ENCODE peak calls at places on chromosomes 11 and 22, in four cellular contexts. One of them, this sample, is unnamed.

GRCh38 chr11:895331-896223 is 15.0 kb downstream of the CHID1 start:
- ATAC-seq in pancreas: no peak
- ATAC-seq in right lobe of liver: no peak
- ATAC-seq in upper lobe of left lung: no peak
- ATAC-seq in this sample: no peak

GRCh38 chr11:12160680-12161079 is 50.3 kb downstream of the MICAL2 start:
- ATAC-seq in pancreas: no peak
- ATAC-seq in right lobe of liver: no peak
- ATAC-seq in upper lobe of left lung: no peak
- ATAC-seq in this sample: no peak

GRCh38 chr22:24302591-24302990 is 32.0 kb downstream of the SPECC1L start:
- ATAC-seq in pancreas: peak; percentile 70
- ATAC-seq in right lobe of liver: peak; percentile 72
- ATAC-seq in upper lobe of left lung: no peak
- ATAC-seq in this sample: no peak

GRCh38 chr11:96279421-96280290 is 63.3 kb downstream of the MAML2 start:
- ATAC-seq in pancreas: no peak
- ATAC-seq in right lobe of liver: no peak
- ATAC-seq in upper lobe of left lung: no peak
- ATAC-seq in this sample: no peak

GRCh38 chr11:115706735-115707134 is 202.5 kb upstream of the CADM1 start:
- ATAC-seq in pancreas: peak; percentile 62
- ATAC-seq in right lobe of liver: peak; percentile 63
- ATAC-seq in upper lobe of left lung: peak; percentile 54
- ATAC-seq in this sample: no peak

GRCh38 chr22:42294034-42294985 is 23.9 kb upstream of the TCF20 start:
- ATAC-seq in pancreas: peak; percentile 87
- ATAC-seq in right lobe of liver: peak; percentile 81
- ATAC-seq in upper lobe of left lung: no peak
- ATAC-seq in this sample: no peak

GRCh38 chr22:42623301-42623751 is 8.6 kb upstream of the POLDIP3 start:
- ATAC-seq in pancreas: no peak
- ATAC-seq in right lobe of liver: no peak
- ATAC-seq in upper lobe of left lung: no peak
- ATAC-seq in this sample: no peak

GRCh38 chr11:134266440-134266839 is 9.7 kb upstream of the GLB1L3 start:
- ATAC-seq in pancreas: no peak
- ATAC-seq in right lobe of liver: no peak
- ATAC-seq in upper lobe of left lung: peak; percentile 35
- ATAC-seq in this sample: no peak

GRCh38 chr11:118660646-118661424 is 18.6 kb downstream of the TREH start:
- ATAC-seq in pancreas: no peak
- ATAC-seq in right lobe of liver: no peak
- ATAC-seq in upper lobe of left lung: no peak
- ATAC-seq in this sample: no peak

GRCh38 chr11:94826415-94826814 is 58.3 kb downstream of the AMOTL1 start:
- ATAC-seq in pancreas: no peak
- ATAC-seq in right lobe of liver: no peak
- ATAC-seq in upper lobe of left lung: no peak
- ATAC-seq in this sample: no peak

GRCh38 chr11:2691991-2692841 is 7.6 kb downstream of the KCNQ1OT1 start:
- ATAC-seq in pancreas: peak; percentile 57
- ATAC-seq in right lobe of liver: peak; percentile 68
- ATAC-seq in upper lobe of left lung: peak; percentile 30
- ATAC-seq in this sample: no peak
- TF ChIP-seq CTCF in pancreas: no peak
- TF ChIP-seq CTCF in right lobe of liver: peak; percentile 45
- TF ChIP-seq CTCF in upper lobe of left lung: peak; percentile 46
- TF ChIP-seq CTCF in this sample: no peak

DNA sequence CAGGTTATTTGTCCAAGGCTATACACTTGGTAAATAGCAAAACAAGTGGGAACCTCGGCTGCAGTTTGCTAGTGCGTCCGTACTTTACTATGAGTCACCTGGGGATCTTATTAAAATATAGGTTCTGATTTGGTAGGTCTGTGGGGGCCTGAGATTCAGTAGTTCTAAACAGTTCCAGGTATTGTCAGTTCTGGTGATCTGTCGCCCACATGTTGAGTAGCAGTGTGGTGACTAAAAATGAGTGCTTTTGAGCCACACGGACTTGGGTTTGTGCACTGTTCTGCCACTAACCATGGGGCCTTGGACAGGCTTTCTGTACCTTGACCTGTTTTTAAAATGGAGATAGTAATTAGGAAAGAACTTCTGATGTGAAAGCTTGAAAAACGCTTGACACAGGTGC is 15.7 kb downstream of the FBXO7 start:
- ATAC-seq in pancreas: no peak
- ATAC-seq in right lobe of liver: no peak
- ATAC-seq in upper lobe of left lung: no peak
- ATAC-seq in this sample: no peak
- H3K4me3 ChIP-seq in pancreas: no peak overlapping the region
- H3K4me3 ChIP-seq in right lobe of liver: no peak overlapping the region
- H3K4me3 ChIP-seq in upper lobe of left lung: no peak overlapping the region
- H3K4me3 ChIP-seq in this sample: no peak overlapping the region

GRCh38 chr22:29320546-29320945 is 5.0 kb upstream of the RASL10A start:
- ATAC-seq in pancreas: no peak
- ATAC-seq in right lobe of liver: no peak
- ATAC-seq in upper lobe of left lung: no peak
- ATAC-seq in this sample: no peak
- TF ChIP-seq CTCF in pancreas: no peak
- TF ChIP-seq CTCF in right lobe of liver: no peak
- TF ChIP-seq CTCF in upper lobe of left lung: no peak
- TF ChIP-seq CTCF in this sample: no peak

GRCh38 chr22:45966892-45967365 is 10.0 kb downstream of the WNT7B start:
- ATAC-seq in pancreas: no peak
- ATAC-seq in right lobe of liver: no peak
- ATAC-seq in upper lobe of left lung: no peak
- ATAC-seq in this sample: no peak

GRCh38 chr22:45969414-45969799 is 7.6 kb downstream of the WNT7B start:
- ATAC-seq in pancreas: no peak
- ATAC-seq in right lobe of liver: no peak
- ATAC-seq in upper lobe of left lung: no peak
- ATAC-seq in this sample: no peak

GRCh38 chr22:45968003-45968650 is 8.8 kb downstream of the WNT7B start:
- ATAC-seq in pancreas: no peak
- ATAC-seq in right lobe of liver: no peak
- ATAC-seq in upper lobe of left lung: no peak
- ATAC-seq in this sample: no peak

GRCh38 chr22:45969801-45970464 is 7.0 kb downstream of the WNT7B start:
- ATAC-seq in pancreas: no peak
- ATAC-seq in right lobe of liver: no peak
- ATAC-seq in upper lobe of left lung: no peak
- ATAC-seq in this sample: no peak

DNA sequence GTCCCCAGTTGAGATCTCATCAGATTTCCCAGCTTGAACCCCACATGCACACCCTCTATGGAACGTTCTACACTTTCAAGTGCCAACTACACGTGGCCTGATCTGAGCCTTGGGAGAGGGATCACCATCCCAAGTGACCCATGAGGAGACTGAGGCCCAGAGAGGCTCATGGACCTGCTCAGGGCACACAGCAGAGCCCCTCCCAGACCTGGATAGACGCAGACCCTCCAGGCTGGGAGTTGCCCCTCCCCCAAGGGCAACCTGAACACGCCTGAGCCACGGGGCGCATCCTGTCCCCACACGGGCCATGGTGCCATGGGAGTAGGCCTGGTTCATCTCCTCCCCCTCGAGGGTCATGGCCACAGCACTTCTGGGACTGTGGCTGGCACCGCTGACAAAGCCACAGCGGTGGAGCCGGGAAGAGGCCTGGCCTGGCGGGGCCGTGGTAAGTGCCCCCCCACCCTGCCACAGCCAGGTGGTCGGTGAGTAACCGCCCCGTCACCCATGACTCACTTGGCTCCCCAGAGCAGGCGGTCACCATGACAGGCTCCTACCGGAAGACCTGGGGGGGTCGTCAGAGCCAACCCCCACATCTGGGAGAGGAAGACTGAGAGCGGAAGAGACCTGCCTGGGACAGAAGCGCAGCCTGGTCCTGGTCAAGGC is 8.1 kb downstream of the WNT7B start:
- ATAC-seq in pancreas: no peak
- ATAC-seq in right lobe of liver: no peak
- ATAC-seq in upper lobe of left lung: no peak
- ATAC-seq in this sample: no peak
- H3K4me3 ChIP-seq in pancreas: no peak overlapping the region
- H3K4me3 ChIP-seq in right lobe of liver: no peak overlapping the region
- H3K4me3 ChIP-seq in upper lobe of left lung: no peak overlapping the region
- H3K4me3 ChIP-seq in this sample: no peak overlapping the region

GRCh38 chr11:124194283-124194682 is 11.1 kb downstream of the OR10D3 start:
- ATAC-seq in pancreas: no peak
- ATAC-seq in right lobe of liver: no peak
- ATAC-seq in upper lobe of left lung: no peak
- ATAC-seq in this sample: no peak

GRCh38 chr11:124197999-124198398 is 14.9 kb downstream of the OR10D3 start:
- ATAC-seq in pancreas: no peak
- ATAC-seq in right lobe of liver: no peak
- ATAC-seq in upper lobe of left lung: no peak
- ATAC-seq in this sample: no peak

GRCh38 chr11:124194696-124195418 is 11.7 kb downstream of the OR10D3 start:
- ATAC-seq in pancreas: peak; percentile 83
- ATAC-seq in right lobe of liver: peak; percentile 86
- ATAC-seq in upper lobe of left lung: peak; percentile 82
- ATAC-seq in this sample: peak; percentile 63

GRCh38 chr11:124193221-124193945 is 10.2 kb downstream of the OR10D3 start:
- ATAC-seq in pancreas: no peak
- ATAC-seq in right lobe of liver: no peak
- ATAC-seq in upper lobe of left lung: peak; percentile 42
- ATAC-seq in this sample: peak; percentile 39

GRCh38 chr11:124195419-124195734 is 12.2 kb downstream of the OR10D3 start:
- ATAC-seq in pancreas: no peak
- ATAC-seq in right lobe of liver: no peak
- ATAC-seq in upper lobe of left lung: no peak
- ATAC-seq in this sample: no peak
- TF ChIP-seq CTCF in pancreas: peak; percentile 2
- TF ChIP-seq CTCF in right lobe of liver: no peak
- TF ChIP-seq CTCF in upper lobe of left lung: no peak
- TF ChIP-seq CTCF in this sample: no peak

GRCh38 chr11:69903206-69903605 is 84.0 kb upstream of the FGF3 start:
- ATAC-seq in pancreas: no peak
- ATAC-seq in right lobe of liver: no peak
- ATAC-seq in upper lobe of left lung: no peak
- ATAC-seq in this sample: no peak
- H3K4me3 ChIP-seq in pancreas: no peak overlapping the region
- H3K4me3 ChIP-seq in right lobe of liver: no peak overlapping the region
- H3K4me3 ChIP-seq in upper lobe of left lung: no peak overlapping the region
- H3K4me3 ChIP-seq in this sample: no peak overlapping the region

DNA sequence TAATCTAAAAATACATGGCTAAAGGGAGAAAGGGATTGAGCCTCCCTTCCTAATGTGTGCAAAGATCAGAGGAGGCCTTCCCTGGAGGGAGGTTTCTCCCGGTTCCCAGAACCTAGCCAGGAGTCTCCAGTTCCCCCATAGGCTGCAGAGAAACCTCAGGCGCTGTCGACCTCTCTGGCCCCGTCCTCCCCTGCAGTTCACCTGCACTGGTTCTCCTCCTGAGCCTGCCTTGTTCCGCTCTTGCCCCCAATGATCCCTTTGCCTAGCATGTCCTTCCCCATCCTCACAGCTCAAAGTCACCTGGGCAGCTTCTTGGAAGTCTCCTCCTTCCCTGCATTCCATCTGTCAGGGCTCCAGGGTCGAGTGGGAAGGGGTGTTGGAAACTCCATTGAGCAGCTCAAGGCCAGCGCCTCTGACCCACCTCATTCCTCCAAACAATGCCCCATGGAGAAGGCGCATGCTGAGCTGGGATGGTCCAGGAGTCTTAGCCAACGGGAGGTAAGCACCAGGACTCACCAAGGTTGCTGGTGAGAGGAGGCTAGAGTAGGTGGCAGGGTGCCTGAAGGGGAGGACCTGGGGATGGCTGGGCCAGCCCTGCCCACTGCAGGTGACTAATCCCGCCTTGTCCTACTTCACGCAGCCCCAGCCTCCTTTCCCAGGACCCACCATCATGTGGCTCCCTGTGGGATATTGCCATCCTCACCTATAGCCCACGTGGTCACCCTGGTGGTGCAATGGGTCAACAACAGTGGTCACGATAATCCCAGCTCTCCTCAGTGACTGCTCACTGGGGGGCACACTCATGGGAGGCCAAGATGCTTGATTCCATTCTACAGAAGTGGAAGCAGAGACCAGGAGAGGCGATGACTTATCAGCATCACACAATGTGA is 15.4 kb downstream of the RSPH14 start:
- ATAC-seq in pancreas: no peak
- ATAC-seq in right lobe of liver: no peak
- ATAC-seq in upper lobe of left lung: no peak
- ATAC-seq in this sample: no peak
- TF ChIP-seq CTCF in pancreas: no peak
- TF ChIP-seq CTCF in right lobe of liver: no peak
- TF ChIP-seq CTCF in upper lobe of left lung: no peak
- TF ChIP-seq CTCF in this sample: no peak

This sample was measured in gastroesophageal sphincter.